ENCODE peak calls at places on chromosomes 3 and 15, in four cellular contexts. One of them, this sample, is unnamed.
A peak's percentile ranks its signal among the peaks of the same experiment; 100 is the strongest.

GRCh38 chr15:84103345-84103744 is 132.2 kb upstream of the GOLGA6L4 start:
- DNase-seq in mammary epithelial cell: no peak
- DNase-seq in B cell: no peak
- DNase-seq in ovary: no peak
- DNase-seq in this sample: no peak

GRCh38 chr3:53490131-53490474 is 4.3 kb upstream of the CACNA1D start:
- DNase-seq in mammary epithelial cell: no peak
- DNase-seq in B cell: no peak
- DNase-seq in ovary: no peak
- DNase-seq in this sample: no peak

GRCh38 chr3:174051191-174051590 is 653.6 kb downstream of the NLGN1 start:
- DNase-seq in mammary epithelial cell: no peak
- DNase-seq in B cell: no peak
- DNase-seq in ovary: no peak
- DNase-seq in this sample: no peak

GRCh38 chr15:74873756-74874424 is 725 bp upstream of the SCAMP2 start:
- DNase-seq in mammary epithelial cell: no peak
- DNase-seq in B cell: peak; percentile 48
- DNase-seq in ovary: no peak
- DNase-seq in this sample: no peak

GRCh38 chr3:121957674-121958419 is 63.6 kb downstream of the SLC15A2 start:
- DNase-seq in mammary epithelial cell: no peak
- DNase-seq in B cell: no peak
- DNase-seq in ovary: no peak
- DNase-seq in this sample: no peak

GRCh38 chr3:110314512-110315114 is 757.0 kb upstream of the NECTIN3 start:
- DNase-seq in mammary epithelial cell: peak; percentile 50
- DNase-seq in B cell: peak; percentile 19
- DNase-seq in ovary: peak; percentile 31
- DNase-seq in this sample: peak; percentile 36

GRCh38 chr3:163924600-163924999 is 1153.7 kb downstream of the SI start:
- DNase-seq in mammary epithelial cell: no peak
- DNase-seq in B cell: no peak
- DNase-seq in ovary: no peak
- DNase-seq in this sample: no peak

GRCh38 chr3:112761062-112761638 is 85.5 kb downstream of the CD200R1L start:
- DNase-seq in mammary epithelial cell: no peak
- DNase-seq in B cell: no peak
- DNase-seq in ovary: no peak
- DNase-seq in this sample: no peak

GRCh38 chr15:65887565-65887964 is 18.3 kb downstream of the RAB11A start:
- DNase-seq in mammary epithelial cell: no peak
- DNase-seq in B cell: no peak
- DNase-seq in ovary: no peak
- DNase-seq in this sample: no peak

GRCh38 chr3:146803746-146804145 is 198.6 kb upstream of the PLSCR5 start:
- DNase-seq in mammary epithelial cell: no peak
- DNase-seq in B cell: no peak
- DNase-seq in ovary: no peak
- DNase-seq in this sample: no peak

GRCh38 chr3:63323766-63324165 is 45.7 kb downstream of the SYNPR start:
- DNase-seq in mammary epithelial cell: no peak
- DNase-seq in B cell: no peak
- DNase-seq in ovary: no peak
- DNase-seq in this sample: no peak

GRCh38 chr3:148131990-148132638 is 565.6 kb upstream of the AGTR1 start:
- DNase-seq in mammary epithelial cell: no peak
- DNase-seq in B cell: no peak
- DNase-seq in ovary: no peak
- DNase-seq in this sample: no peak

GRCh38 chr3:141858312-141858711 is 18.1 kb upstream of the ATP1B3 start:
- DNase-seq in mammary epithelial cell: no peak
- DNase-seq in B cell: no peak
- DNase-seq in ovary: no peak
- DNase-seq in this sample: no peak

GRCh38 chr3:7075120-7075519 is 214.2 kb downstream of the GRM7 start:
- DNase-seq in mammary epithelial cell: no peak
- DNase-seq in B cell: no peak
- DNase-seq in ovary: no peak
- DNase-seq in this sample: no peak

GRCh38 chr3:7070461-7070860 is 209.5 kb downstream of the GRM7 start:
- DNase-seq in mammary epithelial cell: no peak
- DNase-seq in B cell: no peak
- DNase-seq in ovary: no peak
- DNase-seq in this sample: no peak

GRCh38 chr3:7075901-7076300 is 215.0 kb downstream of the GRM7 start:
- DNase-seq in mammary epithelial cell: no peak
- DNase-seq in B cell: no peak
- DNase-seq in ovary: no peak
- DNase-seq in this sample: no peak

GRCh38 chr3:7074217-7074616 is 213.3 kb downstream of the GRM7 start:
- DNase-seq in mammary epithelial cell: no peak
- DNase-seq in B cell: no peak
- DNase-seq in ovary: no peak
- DNase-seq in this sample: no peak
- TF ChIP-seq CTCF in mammary epithelial cell: no peak
- TF ChIP-seq CTCF in B cell: no peak
- TF ChIP-seq CTCF in ovary: no peak
- TF ChIP-seq CTCF in this sample: no peak

DNA sequence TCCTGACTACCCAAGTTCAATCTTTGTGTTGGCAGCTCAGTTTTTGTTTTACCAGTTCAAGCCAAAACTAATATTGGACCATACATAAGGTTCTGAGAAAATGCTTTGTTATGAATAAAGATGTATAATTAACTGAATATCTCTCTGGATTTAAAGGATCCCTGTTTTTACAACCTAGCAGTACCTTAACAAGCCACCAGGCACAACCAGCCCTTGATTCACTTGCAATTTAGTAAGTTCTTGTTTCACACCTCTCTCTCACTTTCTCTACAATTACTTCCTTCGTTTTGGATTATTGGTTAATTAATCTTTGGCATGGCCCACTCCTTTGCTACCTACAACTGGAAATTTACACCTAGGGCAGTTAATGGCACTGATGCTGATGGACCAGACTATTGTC is 531.9 kb downstream of the SQOR start:
- DNase-seq in mammary epithelial cell: no peak
- DNase-seq in B cell: no peak
- DNase-seq in ovary: no peak
- DNase-seq in this sample: no peak
- TF ChIP-seq CTCF in mammary epithelial cell: no peak
- TF ChIP-seq CTCF in B cell: no peak
- TF ChIP-seq CTCF in ovary: no peak
- TF ChIP-seq CTCF in this sample: no peak

DNA sequence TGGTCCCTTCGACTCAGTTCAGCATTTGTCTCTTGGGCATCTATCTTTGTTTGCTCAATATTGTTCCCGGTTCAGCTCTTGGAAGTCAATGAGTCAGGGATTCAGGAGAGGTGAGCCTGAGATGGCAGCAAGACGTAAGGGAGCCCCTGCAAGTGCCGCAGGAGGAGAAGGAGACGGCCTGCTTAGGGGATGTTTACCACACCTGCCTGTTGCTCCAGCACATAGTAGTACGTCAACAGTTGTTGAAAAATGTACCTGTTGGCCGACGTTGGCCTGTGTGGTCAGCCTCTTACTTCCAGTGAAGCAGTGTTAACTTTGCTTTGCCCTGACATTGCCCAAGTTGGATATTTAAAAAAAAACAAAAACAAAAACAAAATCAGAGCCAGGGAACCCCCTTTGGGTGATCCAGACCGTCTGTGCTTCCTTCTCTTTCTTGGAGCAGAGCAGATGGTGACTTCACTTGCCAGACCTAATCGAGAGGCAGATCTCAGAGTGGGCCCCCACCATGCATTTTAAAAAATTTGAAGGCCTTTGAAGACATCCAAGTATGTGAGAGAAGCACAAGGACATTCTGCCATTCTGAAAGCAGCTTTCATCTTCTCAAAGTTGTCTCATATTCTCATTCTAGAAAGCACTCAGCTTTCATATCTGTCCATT is 93.1 kb downstream of the SV2B start:
- DNase-seq in mammary epithelial cell: no peak
- DNase-seq in B cell: no peak
- DNase-seq in ovary: no peak
- DNase-seq in this sample: no peak
- TF ChIP-seq CTCF in mammary epithelial cell: no peak
- TF ChIP-seq CTCF in B cell: no peak
- TF ChIP-seq CTCF in ovary: no peak
- TF ChIP-seq CTCF in this sample: no peak

GRCh38 chr3:52231502-52232278 is 6.2 kb upstream of the TLR9 start:
- DNase-seq in mammary epithelial cell: no peak
- DNase-seq in B cell: peak; percentile 88
- DNase-seq in ovary: peak; percentile 72
- DNase-seq in this sample: peak; percentile 84

GRCh38 chr3:52230889-52231499 is 5.5 kb upstream of the TLR9 start:
- DNase-seq in mammary epithelial cell: no peak
- DNase-seq in B cell: no peak
- DNase-seq in ovary: peak; percentile 20
- DNase-seq in this sample: no peak

GRCh38 chr3:52233968-52234367 is 5.0 kb downstream of the TWF2 start:
- DNase-seq in mammary epithelial cell: no peak
- DNase-seq in B cell: no peak
- DNase-seq in ovary: peak; percentile 27
- DNase-seq in this sample: no peak

GRCh38 chr3:52233108-52233591 is 5.8 kb downstream of the TWF2 start:
- DNase-seq in mammary epithelial cell: no peak
- DNase-seq in B cell: no peak
- DNase-seq in ovary: peak; percentile 21
- DNase-seq in this sample: no peak

DNA sequence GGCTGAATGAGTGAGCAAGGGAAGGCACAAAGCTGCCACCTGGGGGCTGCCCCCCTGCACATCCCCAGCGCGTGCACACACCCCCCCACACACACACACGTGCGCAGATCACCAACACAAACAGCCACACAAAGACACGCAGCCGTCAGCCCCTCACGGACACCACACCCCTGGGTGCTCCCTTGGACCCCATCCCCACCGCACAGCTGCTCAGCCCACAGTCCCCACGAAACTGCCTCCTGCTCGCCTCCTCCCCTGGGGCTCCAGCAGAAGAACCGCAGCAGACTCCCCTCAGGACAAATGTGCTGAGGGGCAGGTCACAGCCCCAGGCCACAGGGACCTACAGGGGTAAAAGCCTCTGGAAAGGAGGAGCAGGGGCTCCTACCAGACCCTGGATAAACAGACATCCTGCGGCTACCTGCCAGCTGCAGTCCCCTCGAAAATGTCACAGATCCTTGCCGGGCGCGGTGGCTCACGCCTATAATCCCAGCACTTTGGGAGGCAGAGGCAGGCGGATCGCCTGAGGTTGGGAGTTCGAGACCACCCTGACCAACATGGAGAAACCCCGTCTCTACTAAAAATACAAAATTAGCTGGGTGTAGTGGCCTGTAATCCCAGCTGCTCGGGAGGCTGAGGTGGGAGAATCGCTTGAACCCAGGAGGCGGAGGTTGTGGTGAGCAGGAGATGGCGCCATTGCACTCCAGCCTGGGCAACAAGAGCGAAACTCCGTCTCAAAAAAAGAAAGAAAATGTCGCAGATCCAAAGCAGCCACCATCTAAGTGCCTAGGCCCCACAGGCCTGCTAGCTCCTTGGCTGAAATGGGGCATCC is 6.5 kb downstream of the TWF2 start:
- DNase-seq in mammary epithelial cell: no peak
- DNase-seq in B cell: no peak
- DNase-seq in ovary: peak; percentile 25
- DNase-seq in this sample: no peak
- TF ChIP-seq CTCF in mammary epithelial cell: no peak
- TF ChIP-seq CTCF in B cell: no peak
- TF ChIP-seq CTCF in ovary: no peak
- TF ChIP-seq CTCF in this sample: no peak

GRCh38 chr3:57961828-57962447 is 46.3 kb upstream of the FLNB start:
- DNase-seq in mammary epithelial cell: peak; percentile 64
- DNase-seq in B cell: no peak
- DNase-seq in ovary: no peak
- DNase-seq in this sample: no peak
- TF ChIP-seq CTCF in mammary epithelial cell: peak; percentile 70
- TF ChIP-seq CTCF in B cell: no peak
- TF ChIP-seq CTCF in ovary: no peak
- TF ChIP-seq CTCF in this sample: no peak

GRCh38 chr3:157064402-157064801 is 95.5 kb downstream of the CCNL1 start:
- DNase-seq in mammary epithelial cell: no peak
- DNase-seq in B cell: peak; percentile 36
- DNase-seq in ovary: no peak
- DNase-seq in this sample: no peak

GRCh38 chr3:157066335-157067071 is 93.4 kb downstream of the CCNL1 start:
- DNase-seq in mammary epithelial cell: no peak
- DNase-seq in B cell: no peak
- DNase-seq in ovary: no peak
- DNase-seq in this sample: no peak

GRCh38 chr3:157065201-157065600 is 94.7 kb downstream of the CCNL1 start:
- DNase-seq in mammary epithelial cell: no peak
- DNase-seq in B cell: no peak
- DNase-seq in ovary: no peak
- DNase-seq in this sample: no peak

GRCh38 chr3:157061271-157061670 is 98.7 kb downstream of the CCNL1 start:
- DNase-seq in mammary epithelial cell: no peak
- DNase-seq in B cell: no peak
- DNase-seq in ovary: no peak
- DNase-seq in this sample: no peak

DNA sequence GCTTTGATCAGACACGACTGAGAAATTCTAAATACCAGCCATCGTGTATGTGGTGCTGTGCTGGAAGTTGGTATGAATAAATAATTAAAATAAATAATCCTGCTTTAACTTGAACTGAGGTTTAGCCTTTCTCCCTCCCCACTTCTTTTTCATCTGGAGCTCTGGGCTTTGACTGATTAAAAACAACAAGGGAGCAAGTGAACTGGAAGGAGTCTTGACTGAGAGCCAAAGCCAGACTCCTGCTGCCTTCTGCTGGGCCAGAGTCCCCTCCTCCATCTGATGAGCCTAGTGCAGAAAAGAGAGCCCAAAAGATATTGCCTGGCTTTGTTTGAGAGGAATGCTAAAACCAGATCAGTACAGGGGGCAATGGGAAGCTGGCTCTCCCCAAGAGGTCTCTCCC is 96.0 kb downstream of the CCNL1 start:
- DNase-seq in mammary epithelial cell: no peak
- DNase-seq in B cell: no peak
- DNase-seq in ovary: no peak
- DNase-seq in this sample: no peak
- TF ChIP-seq CTCF in mammary epithelial cell: no peak
- TF ChIP-seq CTCF in B cell: no peak
- TF ChIP-seq CTCF in ovary: no peak
- TF ChIP-seq CTCF in this sample: no peak

GRCh38 chr3:9404680-9405079 is 7.3 kb downstream of the SETD5 start:
- DNase-seq in mammary epithelial cell: peak; percentile 39
- DNase-seq in B cell: no peak
- DNase-seq in ovary: no peak
- DNase-seq in this sample: no peak
- TF ChIP-seq CTCF in mammary epithelial cell: no peak
- TF ChIP-seq CTCF in B cell: no peak
- TF ChIP-seq CTCF in ovary: no peak
- TF ChIP-seq CTCF in this sample: no peak

GRCh38 chr3:38281895-38282686 is at the start of gene SLC22A14:
- DNase-seq in mammary epithelial cell: peak; percentile 58
- DNase-seq in B cell: no peak
- DNase-seq in ovary: no peak
- DNase-seq in this sample: no peak
- TF ChIP-seq CTCF in mammary epithelial cell: no peak
- TF ChIP-seq CTCF in B cell: no peak
- TF ChIP-seq CTCF in ovary: no peak
- TF ChIP-seq CTCF in this sample: peak; percentile 18

This sample was measured in GM20000.